ENCODE peak calls at places on chromosomes 1 and 21, in four cellular contexts. B is heart right ventricle; Y is hepatocyte; L is CD8-positive, alpha-beta T cell. W is an unnamed sample.

GRCh38 chr1:208475951-208476824 is 232.0 kb upstream of the PLXNA2 start:
- DNase-seq in B (peak; percentile 47), Y (peak; percentile 66), L (no peak), W (no peak)

GRCh38 chr21:38753114-38754100 is 52.3 kb upstream of the ETS2 start:
- DNase-seq in B (no peak), Y (no peak), L (no peak), W (no peak)

GRCh38 chr1:111909010-111909409 is 80.5 kb downstream of the KCND3 start:
- DNase-seq in B (no peak), Y (no peak), L (no peak), W (no peak)

GRCh38 chr1:25198731-25199231 is 33.5 kb downstream of the SYF2 start:
- DNase-seq in B (peak; percentile 20), Y (no peak), L (no peak), W (no peak)

GRCh38 chr1:79543435-79543834 is 536.9 kb upstream of the ADGRL4 start:
- DNase-seq in B (no peak), Y (no peak), L (no peak), W (no peak)

GRCh38 chr1:151579436-151580225 is 32.2 kb upstream of the SNX27 start:
- DNase-seq in B (no peak), Y (no peak), L (no peak), W (no peak)

GRCh38 chr1:204409111-204409510 is 2.5 kb downstream of the PPP1R15B start:
- DNase-seq in B (no peak), Y (no peak), L (no peak), W (no peak)

GRCh38 chr1:200890027-200890426 is 4.7 kb upstream of the INAVA start:
- DNase-seq in B (no peak), Y (no peak), L (no peak), W (no peak)

GRCh38 chr1:29221296-29221695 is 9.4 kb downstream of the MECR start:
- DNase-seq in B (no peak), Y (no peak), L (no peak), W (no peak)

GRCh38 chr1:243433737-243434370 is 178.0 kb downstream of the SDCCAG8 start:
- DNase-seq in B (no peak), Y (no peak), L (no peak), W (no peak)

GRCh38 chr1:116409751-116410182 is 36.7 kb downstream of the ATP1A1 start:
- DNase-seq in B (no peak), Y (no peak), L (no peak), W (no peak)

GRCh38 chr1:1616045-1616821 is 933 bp downstream of the MIB2 start:
- DNase-seq in B (no peak), Y (peak; percentile 77), L (no peak), W (peak; percentile 42)

GRCh38 chr1:56617141-56617540 is 28.0 kb upstream of the PRKAA2 start:
- DNase-seq in B (no peak), Y (no peak), L (no peak), W (no peak)

GRCh38 chr1:169368406-169368769 is 393 bp downstream of the BLZF1 start:
- DNase-seq in B (no peak), Y (peak; percentile 26), L (peak; percentile 5), W (no peak)

GRCh38 chr1:37456614-37457013 is 17.8 kb upstream of the ZC3H12A start:
- DNase-seq in B (no peak), Y (no peak), L (no peak), W (no peak)

GRCh38 chr1:182149411-182149965 is 88.0 kb upstream of the ZNF648 start:
- DNase-seq in B (peak; percentile 48), Y (peak; percentile 59), L (no peak), W (peak; percentile 56)

GRCh38 chr1:227885648-227886502 is 61.9 kb downstream of the WNT9A start:
- DNase-seq in B (peak; percentile 73), Y (peak; percentile 39), L (no peak), W (peak; percentile 45)

GRCh38 chr1:15063783-15064182 is 89.8 kb upstream of the TMEM51 start:
- DNase-seq in B (no peak), Y (no peak), L (no peak), W (no peak)

GRCh38 chr1:9687120-9687875 is 35.8 kb downstream of the PIK3CD start:
- DNase-seq in B (peak; percentile 24), Y (peak; percentile 84), L (peak; percentile 16), W (peak; percentile 38)

GRCh38 chr1:36109041-36109679 is 15.9 kb downstream of the COL8A2 start:
- DNase-seq in B (no peak), Y (peak; percentile 56), L (peak; percentile 31), W (no peak)

GRCh38 chr1:171286032-171286705 is 27.8 kb upstream of the FMO4 start:
- DNase-seq in B (no peak), Y (peak; percentile 35), L (no peak), W (no peak)

GRCh38 chr1:67831850-67832513 is 1.3 kb downstream of the GNG12 start:
- DNase-seq in B (peak; percentile 50), Y (peak; percentile 72), L (no peak), W (peak; percentile 56)

GRCh38 chr1:34265396-34265795 is 88.7 kb downstream of the C1orf94 start:
- DNase-seq in B (no peak), Y (no peak), L (no peak), W (no peak)

DNA sequence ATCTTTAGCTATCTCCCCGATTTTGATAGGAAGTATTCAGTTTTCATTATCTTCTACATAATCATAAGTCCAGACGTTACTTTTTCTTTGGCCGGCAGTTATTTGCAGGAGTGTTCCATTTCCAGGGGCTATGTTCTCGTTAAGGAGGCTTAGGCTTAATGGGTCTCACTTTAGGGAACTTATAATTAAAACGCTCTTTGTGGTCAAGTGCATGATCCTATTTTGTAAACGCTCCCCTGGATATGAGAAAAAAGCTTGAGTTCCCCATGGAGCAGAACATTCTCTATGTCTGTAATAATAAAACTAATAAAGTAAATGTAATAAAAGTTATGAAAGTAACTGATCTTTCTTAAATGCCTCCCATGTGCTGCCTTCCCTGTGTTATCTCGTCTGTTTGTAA is 48.7 kb upstream of the GPR153 start:
- DNase-seq in B (no peak), Y (no peak), L (no peak), W (no peak)
- H3K4me1 ChIP-seq in B (peaks cover 5% of the 10 kb centered on the region), Y (no peaks in the 10 kb centered on the region), L (no peaks in the 10 kb centered on the region), W (no peaks in the 10 kb centered on the region)

GRCh38 chr1:81252471-81253160 is 548.1 kb upstream of the ADGRL2 start:
- DNase-seq in B (no peak), Y (no peak), L (no peak), W (no peak)

GRCh38 chr1:81254068-81254467 is 546.7 kb upstream of the ADGRL2 start:
- DNase-seq in B (no peak), Y (no peak), L (no peak), W (no peak)

GRCh38 chr1:81259620-81260411 is 540.9 kb upstream of the ADGRL2 start:
- DNase-seq in B (no peak), Y (no peak), L (no peak), W (no peak)

GRCh38 chr1:81254560-81254959 is 546.2 kb upstream of the ADGRL2 start:
- DNase-seq in B (no peak), Y (no peak), L (no peak), W (no peak)
- H3K9me3 ChIP-seq in B (no peaks in the 10 kb centered on the region), Y (no peaks in the 10 kb centered on the region), L (no peaks in the 10 kb centered on the region), W (peaks cover 1% of the 10 kb centered on the region)

GRCh38 chr1:59014827-59015226 is 231.0 kb upstream of the JUN start:
- DNase-seq in B (no peak), Y (no peak), L (no peak), W (no peak)
- H3K4me1 ChIP-seq in B (peaks cover 48% of the 10 kb centered on the region), Y (peaks cover 34% of the 10 kb centered on the region), L (peaks cover 4% of the 10 kb centered on the region), W (peaks cover 3% of the 10 kb centered on the region)

GRCh38 chr21:15365751-15366392 is 301.1 kb upstream of the NRIP1 start:
- DNase-seq in B (no peak), Y (peak; percentile 55), L (no peak), W (no peak)
- H3K9me3 ChIP-seq in B (no peaks in the 10 kb centered on the region), Y (no peaks in the 10 kb centered on the region), L (no peaks in the 10 kb centered on the region), W (no peaks in the 10 kb centered on the region)

GRCh38 chr1:235958021-235958420 is 91.3 kb upstream of the LYST start:
- DNase-seq in B (no peak), Y (no peak), L (no peak), W (no peak)
- H3K4me1 ChIP-seq in B (no peaks in the 10 kb centered on the region), Y (no peaks in the 10 kb centered on the region), L (peaks cover 29% of the 10 kb centered on the region), W (peaks cover 5% of the 10 kb centered on the region)

DNA sequence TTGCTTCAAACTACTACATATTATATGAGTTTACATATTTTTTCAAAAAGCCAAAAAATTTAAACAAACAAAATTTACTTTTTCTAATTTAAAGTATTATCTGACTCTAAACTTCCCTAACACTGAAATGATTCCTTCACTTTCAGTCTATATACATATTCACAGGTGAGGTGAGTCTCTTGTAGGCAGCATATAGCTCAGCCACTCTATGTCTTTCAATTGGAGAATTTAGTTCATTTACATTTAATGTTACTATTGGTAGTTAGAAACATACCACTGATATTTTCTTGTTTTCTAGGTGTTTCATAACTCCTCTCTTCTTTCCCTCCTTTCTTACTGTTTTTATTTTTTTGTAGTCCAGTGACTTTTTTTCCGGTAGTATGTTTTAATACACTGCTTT is 387.1 kb downstream of the MRPL39 start:
- DNase-seq in B (no peak), Y (no peak), L (no peak), W (no peak)
- H3K9me3 ChIP-seq in B (peaks cover 5% of the 10 kb centered on the region), Y (no peaks in the 10 kb centered on the region), L (peaks cover 6% of the 10 kb centered on the region), W (no peaks in the 10 kb centered on the region)

GRCh38 chr1:50701706-50702317 is 258.3 kb downstream of the FAF1 start:
- DNase-seq in B (no peak), Y (no peak), L (no peak), W (no peak)
- H3K4me1 ChIP-seq in B (peaks cover 10% of the 10 kb centered on the region), Y (no peaks in the 10 kb centered on the region), L (no peaks in the 10 kb centered on the region), W (peaks cover 6% of the 10 kb centered on the region)

GRCh38 chr1:179476484-179476883 is 99.3 kb downstream of the NPHS2 start:
- DNase-seq in B (no peak), Y (no peak), L (no peak), W (no peak)
- H3K9me3 ChIP-seq in B (peaks cover 30% of the 10 kb centered on the region), Y (peaks cover 8% of the 10 kb centered on the region), L (peaks cover 6% of the 10 kb centered on the region), W (peaks cover 16% of the 10 kb centered on the region)